ENCODE peak calls at places on chromosomes 4 and X, in four cellular contexts. X is nucleus accumbens, O is ELF-1, M is neuronal stem cell. G is an unnamed sample.
A peak's percentile ranks its signal among the peaks of the same experiment; 100 is the strongest.

GRCh38 chr4:120843840-120844527 is 78.5 kb downstream of the PRDM5 start:
- DNase-seq in X (no peak), O (peak; percentile 42), M (no peak), G (peak; percentile 2)

GRCh38 chr4:141140271-141141205 is 7.3 kb upstream of the RNF150 start:
- DNase-seq in X (no peak), M (no peak), O (no peak), G (no peak)

GRCh38 chr4:37758226-37758625 is 68.3 kb upstream of the PGM2 start:
- DNase-seq in X (no peak), M (no peak), O (no peak), G (peak; percentile 31)

GRCh38 chrX:125436855-125437254 is 117.2 kb downstream of the TEX13C start:
- DNase-seq in O (peak; percentile 21), M (peak; percentile 0), X (no peak), G (peak; percentile 0)

GRCh38 chrX:146224442-146224841 is 406.8 kb downstream of the SLITRK2 start:
- DNase-seq in O (peak; percentile 30), X (no peak), M (no peak), G (no peak)

GRCh38 chr4:8537041-8537461 is 43.1 kb upstream of the GPR78 start:
- DNase-seq in M (no peak), X (no peak), O (no peak), G (no peak)

GRCh38 chrX:65508851-65509250 is 25.7 kb downstream of the LAS1L start:
- DNase-seq in X (no peak), O (no peak), M (no peak), G (no peak)

GRCh38 chrX:68579810-68580209 is 67.7 kb upstream of the STARD8 start:
- DNase-seq in X (no peak), M (no peak), O (no peak), G (no peak)

GRCh38 chrX:107171369-107172102 is 34.7 kb downstream of the NUP62CL start:
- DNase-seq in O (no peak), M (no peak), X (no peak), G (no peak)

GRCh38 chrX:38652934-38653442 is 91.6 kb downstream of the TSPAN7 start:
- DNase-seq in M (no peak), X (no peak), O (no peak), G (no peak)

GRCh38 chr4:168832746-168833575 is 177.1 kb downstream of the CBR4 start:
- DNase-seq in X (no peak), O (peak; percentile 55), M (no peak), G (no peak)

GRCh38 chr4:174579421-174579820 is 57.1 kb upstream of the HPGD start:
- DNase-seq in X (no peak), M (no peak), O (no peak), G (no peak)

GRCh38 chr4:76589872-76590846 is 155.1 kb downstream of the SHROOM3 start:
- DNase-seq in M (peak; percentile 87), O (peak; percentile 97), X (no peak), G (no peak)

GRCh38 chr4:187789078-187789477 is 206.5 kb upstream of the ZFP42 start:
- DNase-seq in M (no peak), O (no peak), X (no peak), G (no peak)

GRCh38 chr4:3517731-3518510 is 14.3 kb downstream of the LRPAP1 start:
- DNase-seq in X (no peak), O (no peak), M (no peak), G (no peak)

GRCh38 chr4:176387571-176387970 is 67.8 kb downstream of the SPCS3 start:
- DNase-seq in M (no peak), X (no peak), O (no peak), G (no peak)

GRCh38 chr4:88938138-88938537 is 118.8 kb downstream of the FAM13A start:
- DNase-seq in M (no peak), O (no peak), X (no peak), G (no peak)

GRCh38 chr4:34723606-34724005 is 1520.7 kb downstream of the ARAP2 start:
- DNase-seq in M (no peak), X (no peak), O (no peak), G (no peak)

GRCh38 chr4:70518716-70519115 is 347 bp downstream of the AMTN start:
- DNase-seq in M (no peak), X (no peak), O (no peak), G (no peak)

GRCh38 chr4:57726154-57726553 is 616.0 kb upstream of the IGFBP7 start:
- DNase-seq in M (no peak), O (no peak), X (no peak), G (no peak)

GRCh38 chr4:138728566-138728965 is 287.0 kb upstream of the NOCT start:
- DNase-seq in X (no peak), M (no peak), O (no peak), G (no peak)

GRCh38 chrX:54640721-54641120 is 110.7 kb downstream of the GNL3L start:
- DNase-seq in M (no peak), O (peak; percentile 54), X (no peak), G (no peak)

GRCh38 chrX:17706676-17707075 is 30.6 kb upstream of the SCML1 start:
- DNase-seq in X (no peak), M (no peak), O (peak; percentile 37), G (no peak)

GRCh38 chrX:118727686-118728339 is 407 bp downstream of the IL13RA1 start:
- DNase-seq in M (no peak), X (peak; percentile 1), O (peak; percentile 55), G (no peak)

GRCh38 chr4:80803337-80803736 is 227.2 kb upstream of the BMP3 start:
- DNase-seq in M (no peak), O (no peak), X (no peak), G (no peak)

GRCh38 chr4:170271723-170272122 is 182.0 kb upstream of the AADAT start:
- DNase-seq in O (no peak), X (no peak), M (no peak), G (no peak)

GRCh38 chrX:48676893-48677270 is 6.7 kb upstream of the WAS start:
- DNase-seq in O (no peak), M (no peak), X (no peak), G (no peak)

GRCh38 chr4:88610771-88611170 is 18.5 kb downstream of the HERC3 start:
- DNase-seq in M (no peak), X (no peak), O (no peak), G (no peak)

GRCh38 chrX:97609938-97610337 is 726.2 kb downstream of the RPA4 start:
- DNase-seq in M (no peak), O (no peak), X (no peak), G (no peak)

GRCh38 chr4:147340547-147341225 is 140.2 kb upstream of the EDNRA start:
- DNase-seq in X (no peak), M (no peak), O (no peak), G (peak; percentile 28)

GRCh38 chrX:53324085-53324484 is 42.7 kb upstream of the IQSEC2 start:
- DNase-seq in X (no peak), O (no peak), M (no peak), G (no peak)

GRCh38 chr4:79855081-79855480 is 217.9 kb downstream of the ANTXR2 start:
- DNase-seq in O (no peak), M (no peak), X (no peak), G (no peak)

GRCh38 chr4:161581262-161581661 is 582.5 kb downstream of the FSTL5 start:
- DNase-seq in X (no peak), O (no peak), M (no peak), G (peak; percentile 46)